ENCODE peak calls at places on chromosomes 5 and 9, in four cellular contexts. R is tibial nerve, U is PC-3, P is left ventricle myocardium inferior. D is an unnamed sample. For H3K4me1, the result is how much of the 10 kb centered on the place peaks cover.

GRCh38 chr9:92187390-92187789 is 72.2 kb upstream of the SPTLC1 start:
- DNase-seq in R (no peak), U (no peak), P (no peak), D (no peak)

GRCh38 chr5:60495644-60496520 is 204.1 kb downstream of the DEPDC1B start:
- DNase-seq in R (no peak), U (peak), P (no peak), D (no peak)

GRCh38 chr5:95644351-95645042 is 2.1 kb upstream of the RFESD start:
- DNase-seq in R (no peak), U (peak), P (no peak), D (peak)

GRCh38 chr5:79135790-79136553 is 24.4 kb downstream of the BHMT start:
- DNase-seq in R (no peak), U (no peak), P (no peak), D (no peak)

GRCh38 chr9:133457233-133457632 is 2.5 kb upstream of the CACFD1 start:
- DNase-seq in R (no peak), U (no peak), P (no peak), D (no peak)

GRCh38 chr9:18821794-18822193 is 211.2 kb downstream of the SAXO1 start:
- DNase-seq in R (no peak), U (peak), P (no peak), D (no peak)

GRCh38 chr5:96790851-96791513 is 16.8 kb downstream of the ERAP1 start:
- DNase-seq in R (no peak), U (peak), P (no peak), D (no peak)

GRCh38 chr9:18359335-18359734 is 114.6 kb upstream of the ADAMTSL1 start:
- DNase-seq in R (no peak), U (peak), P (no peak), D (no peak)

GRCh38 chr5:35956429-35956828 is 18.0 kb upstream of the CAPSL start:
- DNase-seq in R (no peak), U (peak), P (no peak), D (no peak)

GRCh38 chr9:17637229-17637628 is 58.4 kb downstream of the SH3GL2 start:
- DNase-seq in R (no peak), U (no peak), P (no peak), D (no peak)

GRCh38 chr5:113205807-113206206 is 229.0 kb downstream of the TSSK1B start:
- DNase-seq in R (no peak), U (peak), P (no peak), D (no peak)

GRCh38 chr5:122222580-122222979 is 89.5 kb upstream of the SNCAIP start:
- DNase-seq in R (no peak), U (no peak), P (no peak), D (no peak)

GRCh38 chr5:181255836-181256578 is 4.9 kb downstream of the TRIM52 start:
- DNase-seq in R (no peak), U (no peak), P (no peak), D (no peak)

GRCh38 chr9:8857330-8858249 is 1058.0 kb upstream of the DMAC1 start:
- DNase-seq in R (peak), U (no peak), P (peak), D (no peak)

GRCh38 chr9:109143881-109144562 is 23.0 kb downstream of the FRRS1L start:
- DNase-seq in R (no peak), U (peak), P (no peak), D (no peak)

GRCh38 chr9:89077519-89077918 is 86.3 kb downstream of the S1PR3 start:
- DNase-seq in R (no peak), U (no peak), P (no peak), D (no peak)

GRCh38 chr9:84970432-84970831 is 300.9 kb downstream of the NTRK2 start:
- DNase-seq in R (no peak), U (peak), P (no peak), D (no peak)

GRCh38 chr9:34651876-34652602 is at the start of gene IL11RA:
- DNase-seq in R (peak), U (peak), P (peak), D (no peak)

DNA sequence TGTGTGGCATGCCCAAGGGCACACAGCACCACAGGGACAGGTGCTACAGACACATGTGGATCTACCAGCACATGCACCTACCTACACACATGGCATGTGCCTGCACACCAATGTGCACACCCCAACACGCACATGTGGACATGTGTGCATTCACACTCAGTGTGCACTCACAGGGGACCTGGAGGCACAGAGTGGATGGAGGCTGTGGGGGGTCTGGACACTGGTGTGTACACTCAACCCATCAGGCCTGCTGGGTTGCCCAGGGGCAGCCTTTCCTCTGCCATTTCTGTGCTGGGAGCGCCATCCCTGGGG is 1.7 kb downstream of the CRB2 start:
- DNase-seq in R (no peak), U (no peak), P (no peak), D (no peak)
- H3K4me1 ChIP-seq in R (under half), U (under half), P (under half), D (under half)

GRCh38 chr5:170348069-170348702 is 41.0 kb downstream of the KCNMB1 start:
- DNase-seq in R (no peak), U (no peak), P (no peak), D (no peak)

GRCh38 chr5:170355601-170356098 is 33.5 kb downstream of the KCNMB1 start:
- DNase-seq in R (no peak), U (no peak), P (peak), D (no peak)

GRCh38 chr5:170357853-170358497 is 31.2 kb downstream of the KCNMB1 start:
- DNase-seq in R (peak), U (no peak), P (peak), D (no peak)

GRCh38 chr5:170353946-170354345 is 35.2 kb downstream of the KCNMB1 start:
- DNase-seq in R (peak), U (no peak), P (peak), D (no peak)

GRCh38 chr5:170353011-170353890 is 35.9 kb downstream of the KCNMB1 start:
- DNase-seq in R (no peak), U (no peak), P (no peak), D (no peak)
- H3K4me3 ChIP-seq in R (peak), U (no peak), P (peak), D (no peak)

DNA sequence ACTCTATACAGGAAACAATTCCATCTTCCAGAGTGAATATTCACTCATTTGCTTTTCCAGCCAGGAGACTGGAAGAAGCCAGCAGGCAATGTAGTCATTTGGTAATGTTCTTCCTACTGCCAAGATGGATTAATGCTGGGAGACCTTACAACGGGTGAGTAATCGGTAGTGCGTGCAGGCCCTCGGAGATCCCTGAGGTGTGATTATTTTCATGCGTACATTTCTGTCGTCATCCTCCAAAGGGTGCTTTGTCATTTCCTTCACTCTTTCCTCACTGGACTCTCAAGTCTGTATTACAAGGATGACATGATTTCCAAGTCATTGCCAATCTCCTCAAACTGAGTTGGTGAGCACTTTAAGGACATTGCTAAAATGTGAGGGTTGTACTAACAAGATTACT is 263.5 kb downstream of the CWC27 start:
- DNase-seq in R (no peak), U (no peak), P (no peak), D (no peak)
- H3K4me1 ChIP-seq in R (under half), U (under half), P (under half), D (under half)

DNA sequence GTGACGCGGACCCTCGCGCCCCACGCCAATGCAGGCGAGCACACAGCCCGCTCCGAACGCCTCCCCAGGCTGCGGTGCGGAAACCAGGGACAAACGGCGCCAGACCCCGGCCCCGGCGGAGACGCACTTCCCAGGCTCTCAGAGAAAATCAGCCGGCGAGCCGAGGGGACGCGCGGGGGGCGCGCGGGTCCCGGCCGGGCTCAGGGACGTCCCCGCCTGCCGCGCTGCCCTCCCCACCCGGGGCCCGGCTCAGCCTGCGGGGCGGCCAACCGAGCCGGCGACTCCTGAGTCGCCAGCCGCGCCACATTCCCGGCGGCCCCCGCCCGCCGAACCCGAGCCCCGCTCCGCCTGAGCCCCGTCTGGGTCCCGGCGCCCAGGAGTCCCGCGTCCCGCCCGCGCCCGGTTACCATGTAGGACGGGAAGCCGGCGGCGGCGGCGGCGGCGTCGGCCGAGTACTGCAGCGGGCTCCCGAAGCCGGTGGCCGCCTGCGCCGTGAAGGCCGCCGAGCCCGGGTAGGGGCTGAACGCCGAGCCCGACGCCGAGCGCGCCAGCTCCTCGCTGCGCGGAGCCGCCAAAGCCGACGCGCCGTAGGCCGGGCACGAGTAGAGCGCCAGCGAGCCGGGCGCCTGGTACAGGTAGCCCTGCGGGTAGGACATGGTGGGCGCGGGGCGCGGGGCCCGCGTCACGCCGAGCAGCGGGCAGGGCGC is 566 bp downstream of the IRX2 start:
- DNase-seq in R (no peak), U (peak), P (no peak), D (no peak)
- H3K4me3 ChIP-seq in R (no peak), U (peak), P (peak), D (no peak)

DNA sequence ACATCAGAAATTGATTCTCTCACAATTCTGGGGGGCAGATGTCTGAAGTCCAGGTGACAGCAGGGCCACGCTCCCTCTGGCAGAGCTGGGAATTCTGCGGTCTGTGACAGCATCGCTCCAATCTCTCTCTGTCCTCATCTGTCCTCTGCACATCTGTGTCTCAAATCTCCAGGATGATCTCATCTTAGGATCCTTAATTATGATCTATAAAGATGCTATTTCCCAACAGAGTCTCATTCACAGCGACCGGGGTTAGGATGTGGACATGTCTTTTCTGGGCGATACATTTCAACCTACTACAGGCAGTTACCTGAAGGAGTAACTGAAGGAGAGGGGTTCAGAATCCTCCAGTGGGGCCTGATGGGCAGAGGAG is 31.4 kb downstream of the ANKRD33B start:
- DNase-seq in R (no peak), U (peak), P (no peak), D (no peak)
- H3K4me1 ChIP-seq in R (under half), U (half or more), P (half or more), D (under half)

DNA sequence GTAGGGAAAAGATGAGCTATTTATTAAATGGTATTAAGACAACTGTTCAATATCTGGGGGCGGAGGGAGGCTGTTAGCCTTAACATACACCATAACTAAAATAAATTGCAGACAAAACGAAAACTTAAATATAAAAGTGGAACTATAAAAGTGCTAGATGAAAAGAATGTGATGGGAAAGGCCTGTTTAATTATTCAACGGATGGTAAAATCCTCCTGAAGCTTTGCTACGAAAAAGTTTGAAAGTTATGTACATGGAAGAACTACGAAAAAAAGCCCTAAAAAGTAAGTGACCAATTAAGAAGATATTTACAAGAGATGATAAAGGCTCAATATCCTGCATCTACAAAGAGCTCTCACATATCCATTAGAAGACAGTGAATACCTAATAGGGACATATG is 197.8 kb upstream of the IER5L start:
- DNase-seq in R (no peak), U (no peak), P (no peak), D (no peak)
- H3K4me3 ChIP-seq in R (no peak), U (no peak), P (no peak), D (no peak)

GRCh38 chr5:150508021-150508640 is at the start of gene NDST1:
- DNase-seq in R (no peak), U (no peak), P (no peak), D (no peak)

GRCh38 chr5:150505816-150506215 is 2.1 kb upstream of the NDST1 start:
- DNase-seq in R (no peak), U (no peak), P (no peak), D (no peak)

GRCh38 chr5:150505041-150505511 is 2.9 kb upstream of the NDST1 start:
- DNase-seq in R (no peak), U (no peak), P (no peak), D (no peak)

GRCh38 chr5:150507283-150508020 is 479 bp upstream of the NDST1 start:
- DNase-seq in R (no peak), U (no peak), P (no peak), D (no peak)

GRCh38 chr5:150506571-150507282 is 1.2 kb upstream of the NDST1 start:
- DNase-seq in R (no peak), U (no peak), P (no peak), D (no peak)
- H3K4me1 ChIP-seq in R (half or more), U (under half), P (half or more), D (under half)